ENCODE peak calls at places on chromosomes 6 and 20, in eight cellular contexts. One of them, this sample, is unnamed. For H3K4me1, the result is how much of the 10 kb centered on the place peaks cover.

GRCh38 chr6:111301914-111302313 is 181.1 kb downstream of the REV3L start:
- DNase-seq in hepatocyte: no peak
- DNase-seq in neural progenitor cell: no peak
- DNase-seq in upper lobe of right lung: no peak
- DNase-seq in PC-3: no peak
- DNase-seq in uterus: no peak
- DNase-seq in fibroblast of lung: no peak
- DNase-seq in CD8-positive, alpha-beta T cell: no peak
- DNase-seq in this sample: no peak

GRCh38 chr6:37130704-37131103 is 39.2 kb upstream of the PIM1 start:
- DNase-seq in hepatocyte: peak
- DNase-seq in neural progenitor cell: no peak
- DNase-seq in upper lobe of right lung: peak
- DNase-seq in PC-3: peak
- DNase-seq in uterus: peak
- DNase-seq in fibroblast of lung: peak
- DNase-seq in CD8-positive, alpha-beta T cell: no peak
- DNase-seq in this sample: no peak

GRCh38 chr6:75421316-75422023 is 72.1 kb downstream of the FILIP1 start:
- DNase-seq in hepatocyte: no peak
- DNase-seq in neural progenitor cell: no peak
- DNase-seq in upper lobe of right lung: no peak
- DNase-seq in PC-3: no peak
- DNase-seq in uterus: no peak
- DNase-seq in fibroblast of lung: no peak
- DNase-seq in CD8-positive, alpha-beta T cell: no peak
- DNase-seq in this sample: no peak

GRCh38 chr20:37282558-37282957 is 6.9 kb upstream of the MANBAL start:
- DNase-seq in hepatocyte: peak
- DNase-seq in neural progenitor cell: peak
- DNase-seq in upper lobe of right lung: no peak
- DNase-seq in PC-3: peak
- DNase-seq in uterus: peak
- DNase-seq in fibroblast of lung: peak
- DNase-seq in CD8-positive, alpha-beta T cell: no peak
- DNase-seq in this sample: no peak

GRCh38 chr20:17529586-17529985 is 1.6 kb downstream of the BFSP1 start:
- DNase-seq in hepatocyte: no peak
- DNase-seq in neural progenitor cell: no peak
- DNase-seq in upper lobe of right lung: no peak
- DNase-seq in PC-3: no peak
- DNase-seq in uterus: no peak
- DNase-seq in fibroblast of lung: no peak
- DNase-seq in CD8-positive, alpha-beta T cell: no peak
- DNase-seq in this sample: no peak

GRCh38 chr6:63634630-63635029 is 972 bp upstream of the PHF3 start:
- DNase-seq in hepatocyte: peak
- DNase-seq in neural progenitor cell: peak
- DNase-seq in upper lobe of right lung: no peak
- DNase-seq in PC-3: no peak
- DNase-seq in uterus: no peak
- DNase-seq in fibroblast of lung: no peak
- DNase-seq in CD8-positive, alpha-beta T cell: no peak
- DNase-seq in this sample: no peak

GRCh38 chr6:151229401-151230276 is 10.1 kb upstream of the AKAP12 start:
- DNase-seq in hepatocyte: no peak
- DNase-seq in neural progenitor cell: no peak
- DNase-seq in upper lobe of right lung: no peak
- DNase-seq in PC-3: no peak
- DNase-seq in uterus: no peak
- DNase-seq in fibroblast of lung: no peak
- DNase-seq in CD8-positive, alpha-beta T cell: no peak
- DNase-seq in this sample: no peak

GRCh38 chr6:3798211-3798909 is 46.8 kb upstream of the PXDC1 start:
- DNase-seq in hepatocyte: no peak
- DNase-seq in neural progenitor cell: no peak
- DNase-seq in upper lobe of right lung: no peak
- DNase-seq in PC-3: no peak
- DNase-seq in uterus: no peak
- DNase-seq in fibroblast of lung: no peak
- DNase-seq in CD8-positive, alpha-beta T cell: no peak
- DNase-seq in this sample: no peak

GRCh38 chr20:36268501-36269342 is 32.4 kb downstream of the AAR2 start:
- DNase-seq in hepatocyte: no peak
- DNase-seq in neural progenitor cell: peak
- DNase-seq in upper lobe of right lung: no peak
- DNase-seq in PC-3: no peak
- DNase-seq in uterus: no peak
- DNase-seq in fibroblast of lung: no peak
- DNase-seq in CD8-positive, alpha-beta T cell: no peak
- DNase-seq in this sample: no peak

GRCh38 chr20:23258747-23259121 is 91.9 kb upstream of the NXT1 start:
- DNase-seq in hepatocyte: no peak
- DNase-seq in neural progenitor cell: no peak
- DNase-seq in upper lobe of right lung: no peak
- DNase-seq in PC-3: no peak
- DNase-seq in uterus: no peak
- DNase-seq in fibroblast of lung: no peak
- DNase-seq in CD8-positive, alpha-beta T cell: no peak
- DNase-seq in this sample: peak

GRCh38 chr6:37648465-37649330 is 49.0 kb downstream of the MDGA1 start:
- DNase-seq in hepatocyte: peak
- DNase-seq in neural progenitor cell: peak
- DNase-seq in upper lobe of right lung: peak
- DNase-seq in PC-3: no peak
- DNase-seq in uterus: no peak
- DNase-seq in fibroblast of lung: no peak
- DNase-seq in CD8-positive, alpha-beta T cell: peak
- DNase-seq in this sample: no peak

GRCh38 chr6:67210450-67210849 is 1424.6 kb upstream of the ADGRB3 start:
- DNase-seq in hepatocyte: peak
- DNase-seq in neural progenitor cell: no peak
- DNase-seq in upper lobe of right lung: no peak
- DNase-seq in PC-3: no peak
- DNase-seq in uterus: no peak
- DNase-seq in fibroblast of lung: no peak
- DNase-seq in CD8-positive, alpha-beta T cell: no peak
- DNase-seq in this sample: no peak

GRCh38 chr6:104700371-104701185 is 159.1 kb downstream of the HACE1 start:
- DNase-seq in hepatocyte: no peak
- DNase-seq in neural progenitor cell: peak
- DNase-seq in upper lobe of right lung: no peak
- DNase-seq in PC-3: no peak
- DNase-seq in uterus: no peak
- DNase-seq in fibroblast of lung: no peak
- DNase-seq in CD8-positive, alpha-beta T cell: no peak
- DNase-seq in this sample: no peak

GRCh38 chr20:20299904-20300303 is 68.0 kb upstream of the INSM1 start:
- DNase-seq in hepatocyte: no peak
- DNase-seq in neural progenitor cell: no peak
- DNase-seq in upper lobe of right lung: no peak
- DNase-seq in PC-3: peak
- DNase-seq in uterus: no peak
- DNase-seq in fibroblast of lung: no peak
- DNase-seq in CD8-positive, alpha-beta T cell: no peak
- DNase-seq in this sample: no peak

GRCh38 chr20:40925829-40926228 is 102.8 kb upstream of the TOP1 start:
- DNase-seq in hepatocyte: no peak
- DNase-seq in neural progenitor cell: no peak
- DNase-seq in upper lobe of right lung: no peak
- DNase-seq in PC-3: no peak
- DNase-seq in uterus: no peak
- DNase-seq in fibroblast of lung: no peak
- DNase-seq in CD8-positive, alpha-beta T cell: no peak
- DNase-seq in this sample: no peak

GRCh38 chr20:40922865-40923264 is 105.8 kb upstream of the TOP1 start:
- DNase-seq in hepatocyte: no peak
- DNase-seq in neural progenitor cell: no peak
- DNase-seq in upper lobe of right lung: no peak
- DNase-seq in PC-3: no peak
- DNase-seq in uterus: no peak
- DNase-seq in fibroblast of lung: no peak
- DNase-seq in CD8-positive, alpha-beta T cell: no peak
- DNase-seq in this sample: no peak

DNA sequence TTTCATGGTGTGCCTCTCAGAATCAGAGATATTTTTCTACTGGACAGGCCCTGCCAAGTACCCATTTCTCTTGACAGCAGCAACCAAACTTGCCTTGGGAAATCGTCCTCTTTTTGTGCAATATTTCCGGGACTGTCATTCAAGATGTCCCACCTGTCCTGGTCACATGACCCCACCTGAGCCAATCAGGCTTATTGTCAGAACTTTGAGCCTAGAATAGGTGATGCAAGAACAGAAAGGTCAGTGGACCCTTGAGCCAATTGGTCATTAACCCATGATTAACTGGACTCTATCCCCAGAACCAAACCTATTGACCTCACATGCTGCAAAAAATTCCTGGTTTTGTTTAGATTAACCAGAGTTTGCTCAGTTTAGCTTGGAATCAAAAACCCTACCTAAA is 108.3 kb upstream of the TOP1 start:
- DNase-seq in hepatocyte: no peak
- DNase-seq in neural progenitor cell: no peak
- DNase-seq in upper lobe of right lung: no peak
- DNase-seq in PC-3: no peak
- DNase-seq in uterus: no peak
- DNase-seq in fibroblast of lung: no peak
- DNase-seq in CD8-positive, alpha-beta T cell: no peak
- DNase-seq in this sample: no peak
- H3K4me3 ChIP-seq in hepatocyte: no peak
- H3K4me3 ChIP-seq in neural progenitor cell: no peak
- H3K4me3 ChIP-seq in upper lobe of right lung: no peak
- H3K4me3 ChIP-seq in PC-3: no peak
- H3K4me3 ChIP-seq in uterus: no peak
- H3K4me3 ChIP-seq in fibroblast of lung: no peak
- H3K4me3 ChIP-seq in CD8-positive, alpha-beta T cell: no peak
- H3K4me3 ChIP-seq in this sample: no peak

GRCh38 chr6:19452495-19452894 is 384.7 kb upstream of the ID4 start:
- DNase-seq in hepatocyte: no peak
- DNase-seq in neural progenitor cell: peak
- DNase-seq in upper lobe of right lung: no peak
- DNase-seq in PC-3: peak
- DNase-seq in uterus: no peak
- DNase-seq in fibroblast of lung: no peak
- DNase-seq in CD8-positive, alpha-beta T cell: no peak
- DNase-seq in this sample: no peak
- TF ChIP-seq CTCF in hepatocyte: no peak
- TF ChIP-seq CTCF in neural progenitor cell: peak
- TF ChIP-seq CTCF in upper lobe of right lung: peak
- TF ChIP-seq CTCF in PC-3: peak
- TF ChIP-seq CTCF in uterus: no peak
- TF ChIP-seq CTCF in fibroblast of lung: no peak
- TF ChIP-seq CTCF in CD8-positive, alpha-beta T cell: no peak
- TF ChIP-seq CTCF in this sample: no peak

DNA sequence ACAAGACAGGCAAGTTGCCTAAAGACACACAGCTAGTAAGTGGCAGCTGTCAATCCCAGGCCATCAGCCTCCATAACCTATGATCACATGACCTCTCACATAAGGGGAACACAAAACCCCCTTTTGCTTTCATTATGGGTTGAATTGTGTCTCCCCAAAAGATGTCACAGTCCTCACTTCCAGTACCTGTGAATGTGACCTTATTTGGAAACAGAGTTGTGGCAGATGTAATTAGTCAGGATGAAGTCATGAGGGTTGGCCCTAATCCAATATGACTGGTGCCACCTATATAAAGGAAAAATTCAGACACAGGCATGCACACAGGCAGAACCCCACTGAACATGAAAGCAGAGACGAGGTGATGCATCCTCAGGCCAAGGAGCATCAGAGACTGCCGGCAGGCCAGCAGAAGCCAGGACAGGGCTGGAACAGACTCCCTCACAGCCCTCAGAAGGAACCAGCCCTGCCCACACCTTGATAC is 33.6 kb downstream of the GFOD1 start:
- DNase-seq in hepatocyte: no peak
- DNase-seq in neural progenitor cell: no peak
- DNase-seq in upper lobe of right lung: no peak
- DNase-seq in PC-3: peak
- DNase-seq in uterus: no peak
- DNase-seq in fibroblast of lung: peak
- DNase-seq in CD8-positive, alpha-beta T cell: no peak
- DNase-seq in this sample: no peak
- H3K4me1 ChIP-seq in hepatocyte: under half
- H3K4me1 ChIP-seq in neural progenitor cell: under half
- H3K4me1 ChIP-seq in upper lobe of right lung: under half
- H3K4me1 ChIP-seq in PC-3: under half
- H3K4me1 ChIP-seq in uterus: under half
- H3K4me1 ChIP-seq in fibroblast of lung: under half
- H3K4me1 ChIP-seq in CD8-positive, alpha-beta T cell: under half
- H3K4me1 ChIP-seq in this sample: under half

DNA sequence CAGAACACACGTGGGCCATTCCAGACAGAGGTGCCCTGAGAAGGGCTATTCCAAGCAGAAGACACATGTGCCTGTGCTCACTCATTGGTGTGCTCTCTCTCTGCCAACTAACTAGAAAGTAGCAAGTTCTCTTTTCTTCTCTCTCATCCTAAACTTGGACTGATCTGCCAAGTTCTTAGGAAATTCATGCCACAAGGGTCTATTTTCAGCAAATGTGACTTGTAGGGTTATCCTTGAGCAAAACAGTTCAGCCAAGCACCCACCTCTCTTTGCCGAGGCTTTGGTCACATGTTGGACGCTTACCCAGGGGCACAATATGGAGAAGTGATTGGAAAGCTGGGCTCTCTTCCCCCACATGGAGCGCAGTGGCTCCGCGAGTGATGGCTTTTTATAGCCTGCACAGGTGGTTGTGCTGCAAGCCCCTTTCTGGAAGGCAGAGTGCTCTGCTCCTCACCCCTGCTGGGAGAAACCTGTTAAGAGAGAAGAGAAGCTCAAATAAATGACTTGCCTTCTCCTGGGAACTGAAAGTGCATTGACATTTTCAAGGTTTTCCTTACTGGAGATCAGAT is 47.7 kb upstream of the FNDC1 start:
- DNase-seq in hepatocyte: no peak
- DNase-seq in neural progenitor cell: no peak
- DNase-seq in upper lobe of right lung: no peak
- DNase-seq in PC-3: no peak
- DNase-seq in uterus: no peak
- DNase-seq in fibroblast of lung: no peak
- DNase-seq in CD8-positive, alpha-beta T cell: no peak
- DNase-seq in this sample: no peak
- H3K4me3 ChIP-seq in hepatocyte: no peak
- H3K4me3 ChIP-seq in neural progenitor cell: no peak
- H3K4me3 ChIP-seq in upper lobe of right lung: no peak
- H3K4me3 ChIP-seq in PC-3: no peak
- H3K4me3 ChIP-seq in uterus: no peak
- H3K4me3 ChIP-seq in fibroblast of lung: no peak
- H3K4me3 ChIP-seq in CD8-positive, alpha-beta T cell: no peak
- H3K4me3 ChIP-seq in this sample: no peak